ENCODE peak calls at places on chromosomes 1 and 21, in seven cellular contexts. S, Z, X, K, V, G and A are unnamed samples.

GRCh38 chr1:86912501-86912900 is 1.4 kb downstream of the SELENOF start:
- DNase-seq in S (no peak), Z (no peak), X (peak; percentile 11), K (peak; percentile 12), V (no peak), G (no peak), A (no peak)

GRCh38 chr1:41232305-41232704 is 9.8 kb downstream of the SCMH1 start:
- DNase-seq in S (no peak), Z (no peak), X (no peak), K (no peak), V (no peak), G (no peak), A (no peak)

GRCh38 chr1:193537266-193538003 is 351.0 kb upstream of the B3GALT2 start:
- DNase-seq in S (no peak), Z (peak; percentile 13), X (no peak), K (no peak), V (no peak), G (no peak), A (no peak)

GRCh38 chr21:38861989-38862683 is 56.4 kb downstream of the ETS2 start:
- DNase-seq in S (no peak), Z (no peak), X (no peak), K (no peak), V (no peak), G (no peak), A (no peak)

GRCh38 chr1:119000371-119001180 is 12.4 kb upstream of the TBX15 start:
- DNase-seq in S (peak; percentile 59), Z (no peak), X (no peak), K (no peak), V (no peak), G (no peak), A (no peak)

GRCh38 chr1:201190624-201191051 is at the start of gene IGFN1:
- DNase-seq in S (no peak), Z (no peak), X (no peak), K (no peak), V (no peak), G (no peak), A (no peak)

GRCh38 chr1:109393602-109394233 is 4.0 kb downstream of the SORT1 start:
- DNase-seq in S (no peak), Z (no peak), X (no peak), K (no peak), V (no peak), G (no peak), A (no peak)

GRCh38 chr1:107480548-107480947 is 339.7 kb downstream of the NTNG1 start:
- DNase-seq in S (no peak), Z (no peak), X (no peak), K (no peak), V (no peak), G (no peak), A (peak; percentile 21)

GRCh38 chr1:89908294-89908992 is 86.5 kb upstream of the ZNF326 start:
- DNase-seq in S (no peak), Z (no peak), X (peak; percentile 70), K (no peak), V (no peak), G (peak; percentile 62), A (no peak)

GRCh38 chr1:150061632-150062101 is 5.9 kb upstream of the VPS45 start:
- DNase-seq in S (peak; percentile 68), Z (peak; percentile 56), X (no peak), K (peak; percentile 97), V (peak; percentile 23), G (no peak), A (no peak)

GRCh38 chr1:67560580-67561285 is 124.3 kb upstream of the GADD45A start:
- DNase-seq in S (peak; percentile 69), Z (no peak), X (no peak), K (peak; percentile 18), V (no peak), G (no peak), A (no peak)

GRCh38 chr1:180912801-180913616 is at the start of gene KIAA1614:
- DNase-seq in S (peak; percentile 75), Z (peak; percentile 6), X (no peak), K (peak; percentile 39), V (no peak), G (no peak), A (no peak)

GRCh38 chr1:223515416-223515815 is 122.2 kb downstream of the CCDC185 start:
- DNase-seq in S (no peak), Z (no peak), X (no peak), K (no peak), V (no peak), G (no peak), A (no peak)

GRCh38 chr1:108814343-108815125 is 42.4 kb downstream of the AKNAD1 start:
- DNase-seq in S (no peak), Z (no peak), X (no peak), K (peak; percentile 38), V (no peak), G (no peak), A (no peak)

GRCh38 chr1:104195395-104195794 is 445.7 kb downstream of the AMY1C start:
- DNase-seq in S (no peak), Z (no peak), X (no peak), K (no peak), V (no peak), G (no peak), A (no peak)

DNA sequence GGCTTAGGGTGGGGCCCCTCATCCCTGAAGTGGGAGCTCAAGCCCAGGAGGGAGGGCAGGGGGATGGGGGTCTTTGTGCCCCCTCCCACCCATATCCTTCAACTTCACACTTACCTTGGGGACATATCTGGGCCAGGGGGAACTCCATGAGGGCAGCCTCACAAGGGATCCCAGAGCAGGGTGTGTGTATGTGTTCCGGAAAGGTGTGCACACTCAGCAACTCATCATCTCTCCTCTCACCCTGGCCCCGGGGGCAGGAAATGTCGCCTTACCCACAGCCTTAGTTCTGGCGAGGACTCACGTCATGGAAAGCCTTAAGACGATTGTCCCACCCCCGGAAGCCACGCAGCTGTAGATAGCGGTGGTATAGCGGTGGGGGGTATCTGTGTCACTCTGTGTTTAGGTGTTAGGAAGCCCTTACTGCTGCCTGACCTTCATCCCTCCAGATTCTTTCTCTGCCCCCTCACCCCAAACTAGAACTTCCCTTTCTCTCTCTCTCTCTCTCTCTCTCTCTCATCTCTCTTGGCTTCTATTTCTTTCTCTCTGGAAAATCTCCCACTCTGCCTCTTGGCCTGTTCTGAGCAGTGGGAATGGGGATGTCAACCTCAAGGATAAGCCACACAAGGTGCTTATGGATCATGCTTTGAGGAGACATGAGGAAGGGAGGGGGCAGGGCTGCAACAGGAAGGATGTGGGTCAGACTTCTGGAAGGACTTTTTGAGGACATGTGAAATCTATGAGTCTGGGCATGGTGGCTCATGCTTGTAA is at the start of gene SH2D2A:
- DNase-seq in S (peak; percentile 78), Z (peak; percentile 34), X (no peak), K (peak; percentile 41), V (no peak), G (no peak), A (no peak)
- H3K4me3 ChIP-seq in S (peak within 1 kb of the TSS; percentile 36), Z (no peak within 1 kb of the TSS), X (no peak within 1 kb of the TSS), K (no peak within 1 kb of the TSS), V (peak within 1 kb of the TSS; percentile 5), G (peak within 1 kb of the TSS; percentile 32), A (no peak within 1 kb of the TSS)

GRCh38 chr21:36965720-36966065 is 776 bp downstream of the HLCS start:
- DNase-seq in S (no peak), Z (no peak), X (no peak), K (no peak), V (no peak), G (no peak), A (no peak)
- TF ChIP-seq POLR2A in S (no peak), Z (no peak), X (no peak), K (no peak), V (no peak), G (no peak), A (no peak)

DNA sequence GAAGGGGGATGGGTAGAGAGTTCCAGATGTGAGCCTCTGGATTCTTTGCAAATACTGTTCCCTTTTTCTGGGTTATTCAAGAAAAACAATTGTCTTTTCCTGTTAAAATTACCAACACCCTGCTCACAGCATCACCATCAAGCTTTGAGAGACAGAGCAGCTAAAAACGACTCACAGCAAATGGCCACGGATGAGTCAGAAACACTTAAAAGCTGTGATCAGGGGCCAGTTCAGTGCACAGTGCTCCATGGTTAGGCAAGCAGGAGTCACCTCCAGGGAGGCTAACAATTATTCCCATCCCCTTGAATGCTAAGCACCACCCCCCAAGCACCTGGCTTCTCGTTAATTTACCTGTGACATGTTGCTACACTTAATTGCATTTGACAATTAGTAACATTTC is 128.4 kb upstream of the CAMK1G start:
- DNase-seq in S (no peak), Z (no peak), X (no peak), K (peak; percentile 7), V (no peak), G (no peak), A (no peak)
- H3K4me3 ChIP-seq in S (no peak overlapping the region), Z (no peak overlapping the region), X (no peak overlapping the region), K (no peak overlapping the region), V (no peak overlapping the region), G (no peak overlapping the region), A (no peak overlapping the region)

GRCh38 chr1:112614460-112615065 is 4.4 kb downstream of the ST7L start:
- DNase-seq in S (no peak), Z (no peak), X (peak; percentile 64), K (peak; percentile 64), V (no peak), G (no peak), A (no peak)

GRCh38 chr1:112619518-112620458 is at the start of gene CAPZA1:
- DNase-seq in S (peak; percentile 96), Z (peak; percentile 91), X (peak; percentile 94), K (peak; percentile 90), V (peak; percentile 90), G (peak; percentile 93), A (peak; percentile 95)

GRCh38 chr1:112618114-112618720 is 724 bp downstream of the ST7L start:
- DNase-seq in S (no peak), Z (no peak), X (peak; percentile 64), K (peak; percentile 44), V (no peak), G (no peak), A (no peak)

GRCh38 chr1:112618721-112619517 is at the start of gene ST7L:
- DNase-seq in S (peak; percentile 85), Z (peak; percentile 79), X (peak; percentile 81), K (peak; percentile 69), V (peak; percentile 86), G (peak; percentile 91), A (peak; percentile 85)
- TF ChIP-seq POLR2A in S (no peak), Z (no peak), X (peak; percentile 80), K (no peak), V (no peak), G (no peak), A (peak; percentile 11)

GRCh38 chr1:171467626-171468025 is 17.7 kb upstream of the PRRC2C start:
- DNase-seq in S (no peak), Z (no peak), X (no peak), K (no peak), V (no peak), G (no peak), A (no peak)
- H3K4me3 ChIP-seq in S (no peak overlapping the region), Z (no peak overlapping the region), X (no peak overlapping the region), K (no peak overlapping the region), V (no peak overlapping the region), G (no peak overlapping the region), A (no peak overlapping the region)

GRCh38 chr1:152426731-152427130 is 12.7 kb upstream of the CRNN start:
- DNase-seq in S (no peak), Z (no peak), X (no peak), K (no peak), V (no peak), G (no peak), A (no peak)

GRCh38 chr1:152427458-152427857 is 13.4 kb upstream of the CRNN start:
- DNase-seq in S (no peak), Z (no peak), X (no peak), K (no peak), V (no peak), G (peak; percentile 52), A (no peak)
- TF ChIP-seq POLR2A in S (no peak), Z (no peak), X (no peak), K (no peak), V (no peak), G (no peak), A (no peak)

GRCh38 chr1:50972766-50973165 is 2.7 kb downstream of the CDKN2C start:
- DNase-seq in S (no peak), Z (no peak), X (no peak), K (no peak), V (no peak), G (no peak), A (no peak)
- H3K4me3 ChIP-seq in S (peak overlapping the region; percentile 81), Z (no peak overlapping the region), X (no peak overlapping the region), K (no peak overlapping the region), V (no peak overlapping the region), G (no peak overlapping the region), A (no peak overlapping the region)